ENCODE peak calls at places on chromosomes 5 and 9, in four cellular contexts. Z is HFFc6; V is mesothelial cell of epicardium; M is CD8-positive, alpha-beta T cell. L is an unnamed sample.

GRCh38 chr5:72624641-72625236 is 117.5 kb upstream of the ZNF366 start:
- DNase-seq in Z (peak; percentile 65), M (no peak), V (no peak), L (no peak)

GRCh38 chr5:66134407-66134843 is 9.7 kb upstream of the SREK1 start:
- DNase-seq in M (no peak), V (no peak), Z (no peak), L (no peak)

GRCh38 chr5:40570408-40571129 is 109.1 kb upstream of the PTGER4 start:
- DNase-seq in M (no peak), V (no peak), Z (peak; percentile 58), L (peak; percentile 34)

GRCh38 chr5:161421067-161421466 is 125.5 kb downstream of the GABRB2 start:
- DNase-seq in Z (no peak), M (no peak), V (no peak), L (no peak)

GRCh38 chr5:157481666-157482065 is 21.7 kb downstream of the NIPAL4 start:
- DNase-seq in Z (no peak), V (no peak), M (no peak), L (no peak)

GRCh38 chr9:87909310-87910041 is 8.3 kb upstream of the SPATA31C1 start:
- DNase-seq in M (no peak), V (no peak), Z (no peak), L (no peak)

GRCh38 chr5:140182803-140183367 is 7.9 kb downstream of the CYSTM1 start:
- DNase-seq in M (no peak), V (no peak), Z (no peak), L (no peak)

GRCh38 chr5:111755942-111756353 is 1.0 kb downstream of the NREP start:
- DNase-seq in Z (peak; percentile 32), M (no peak), V (no peak), L (no peak)

GRCh38 chr9:69279084-69279729 is 45.8 kb upstream of the ENTREP1 start:
- DNase-seq in M (no peak), V (no peak), Z (no peak), L (no peak)

GRCh38 chr5:2688586-2688985 is 62.9 kb downstream of the IRX2 start:
- DNase-seq in Z (no peak), V (no peak), M (no peak), L (no peak)

GRCh38 chr5:178404987-178405386 is 172.4 kb upstream of the PHYKPL start:
- DNase-seq in V (no peak), M (no peak), Z (no peak), L (no peak)

DNA sequence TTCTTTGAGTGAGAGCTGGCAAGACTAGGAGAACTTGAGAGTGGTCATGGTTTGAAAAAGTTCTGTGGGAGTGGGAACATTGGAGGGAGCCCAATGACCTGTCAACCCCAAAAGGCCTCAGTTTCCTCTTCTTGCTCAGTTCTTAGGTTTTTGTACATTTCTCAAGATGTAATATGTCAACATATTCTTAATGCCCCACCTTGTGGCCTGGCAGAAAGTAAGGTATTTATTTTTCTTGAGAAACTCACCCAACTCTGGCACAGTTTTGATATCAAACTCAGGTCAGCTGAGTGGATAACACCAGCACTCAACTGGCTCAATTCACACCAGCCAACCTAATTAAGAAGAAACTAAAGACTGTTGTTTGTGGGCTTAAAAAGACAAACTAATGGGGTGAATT is 123.0 kb upstream of the SLC27A6 start:
- DNase-seq in V (no peak), Z (no peak), M (no peak), L (no peak)
- TF ChIP-seq CTCF in V (no peak), Z (peak; percentile 36), M (no peak), L (no peak)

GRCh38 chr9:120612218-120612617 is 32.3 kb upstream of the CDK5RAP2 start:
- DNase-seq in V (no peak), Z (no peak), M (no peak), L (no peak)
- TF ChIP-seq CTCF in V (no peak), Z (peak; percentile 56), M (no peak), L (peak; percentile 27)

DNA sequence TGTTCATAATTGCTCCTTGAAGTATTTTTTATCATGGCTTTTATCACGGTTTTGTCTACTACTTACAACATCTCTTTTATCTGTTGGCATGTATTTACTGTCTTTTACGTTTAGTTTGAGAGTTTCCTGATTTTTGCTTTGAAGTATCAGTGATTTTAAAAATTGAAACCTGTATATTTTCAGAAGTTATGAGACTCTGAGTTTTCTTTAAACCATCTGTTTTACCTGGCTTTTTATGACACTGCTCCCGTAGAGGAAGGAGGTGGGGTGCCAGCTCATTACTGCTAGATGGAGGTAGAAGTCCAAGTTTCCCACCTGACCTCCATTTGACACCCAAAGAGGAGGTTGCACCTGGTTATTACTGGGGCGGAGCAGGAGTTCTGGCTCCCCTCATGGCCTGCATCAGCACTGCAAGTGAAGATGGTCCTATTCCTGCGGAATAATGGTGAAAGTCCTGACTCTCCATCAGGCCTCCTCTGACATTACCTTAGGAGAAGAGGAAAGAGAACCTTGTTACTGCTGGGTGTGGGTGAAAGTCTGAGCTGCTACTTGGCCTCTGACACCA is 10.0 kb upstream of the ZNF131 start:
- DNase-seq in Z (no peak), M (no peak), V (no peak), L (no peak)
- TF ChIP-seq CTCF in Z (peak; percentile 56), M (peak; percentile 19), V (peak; percentile 35), L (peak; percentile 45)

DNA sequence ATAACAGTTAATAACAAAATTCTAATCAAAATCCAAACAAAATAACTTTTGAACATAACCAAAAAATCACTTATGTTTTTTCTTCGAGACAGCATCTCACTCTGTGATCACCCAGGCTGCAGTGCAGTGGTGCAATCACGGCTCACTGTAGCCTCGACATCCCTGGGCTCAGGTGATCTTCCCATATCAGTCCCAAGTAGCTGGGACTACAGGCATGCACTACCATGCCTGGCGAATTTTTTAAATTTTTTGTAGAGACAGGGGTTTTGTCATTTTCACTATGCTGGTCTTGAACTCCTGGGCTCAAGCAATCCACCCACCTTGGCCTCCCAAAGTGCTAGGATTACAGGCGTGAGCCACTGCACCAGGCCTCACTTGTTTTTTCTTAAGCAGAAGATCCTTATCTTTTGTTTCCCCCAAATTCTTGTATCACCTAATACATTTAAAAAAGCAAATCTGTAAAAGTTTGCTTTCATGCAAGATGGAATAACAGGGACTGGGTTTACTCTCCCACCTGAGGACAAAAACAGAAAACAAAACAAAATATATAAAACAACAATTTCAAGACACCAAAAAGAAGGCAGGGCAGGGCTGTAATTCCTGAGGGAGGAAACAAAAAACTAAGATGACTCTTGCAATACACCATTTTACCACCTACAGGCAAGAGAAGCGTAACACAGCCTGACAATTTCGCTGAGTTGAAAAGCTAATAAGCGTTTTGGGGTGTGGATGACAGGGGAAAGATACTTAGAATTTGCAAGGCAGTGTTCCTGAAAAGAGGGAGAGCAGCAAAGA is 71.4 kb downstream of the RAPGEF6 start:
- DNase-seq in Z (no peak), M (no peak), V (no peak), L (no peak)
- TF ChIP-seq CTCF in Z (peak; percentile 16), M (no peak), V (no peak), L (no peak)

DNA sequence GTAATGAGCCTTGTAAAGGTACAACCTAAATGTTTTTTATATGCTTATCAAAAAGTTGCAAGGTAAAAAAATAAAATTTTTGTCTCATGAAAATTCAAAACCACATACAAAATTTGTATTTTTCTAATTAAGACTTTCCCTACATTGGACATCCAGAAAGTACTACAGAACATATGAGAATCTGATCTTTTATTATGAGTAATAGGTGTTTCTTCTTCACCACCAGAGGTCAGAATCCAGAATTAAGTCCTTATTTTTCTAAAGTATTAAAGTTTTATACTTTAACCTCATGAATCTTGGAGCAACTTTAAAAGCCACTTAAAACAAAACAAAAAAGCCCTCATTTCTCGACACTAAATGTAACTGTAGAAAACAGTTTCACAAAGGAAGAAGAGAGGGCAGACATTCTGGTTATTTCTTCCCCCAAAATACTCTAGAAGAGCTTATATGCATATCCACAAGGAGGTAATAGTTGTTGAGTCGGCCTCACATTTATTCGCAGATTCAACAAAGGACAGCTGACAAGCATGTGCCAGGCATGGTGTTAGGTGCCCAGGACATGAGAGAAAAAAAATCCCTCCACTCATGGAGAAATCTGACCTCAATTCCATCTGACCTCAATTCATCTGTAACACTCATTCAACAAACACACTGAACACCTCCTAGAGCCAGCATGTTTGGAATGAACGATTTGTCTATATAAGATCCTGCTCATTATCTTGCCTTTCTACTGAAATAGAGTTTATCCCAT is 69.2 kb downstream of the MLLT3 start:
- DNase-seq in Z (no peak), V (no peak), M (no peak), L (no peak)
- TF ChIP-seq CTCF in Z (peak; percentile 78), V (peak; percentile 21), M (peak; percentile 27), L (peak; percentile 27)

DNA sequence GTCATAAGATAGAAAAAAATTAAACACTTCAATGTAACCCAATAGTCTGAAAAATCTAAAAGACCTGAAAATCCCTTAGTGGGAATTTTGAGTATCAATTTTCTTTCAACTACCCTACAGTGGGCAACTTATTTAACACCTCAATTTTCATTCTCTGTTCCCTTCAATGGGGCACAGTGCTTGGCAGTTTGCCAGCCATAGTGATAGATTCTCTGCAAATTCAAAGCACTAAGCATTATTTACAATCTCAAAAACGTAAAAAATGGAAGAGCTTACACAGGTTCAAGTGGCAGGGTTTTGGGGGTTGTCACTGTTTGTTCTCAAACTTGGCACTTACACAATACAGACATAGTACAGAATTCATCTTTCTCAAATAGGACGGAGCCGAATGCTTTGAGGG is 515.1 kb downstream of the EFNA5 start:
- DNase-seq in M (no peak), V (no peak), Z (no peak), L (no peak)
- TF ChIP-seq CTCF in M (no peak), V (no peak), Z (no peak), L (no peak)

DNA sequence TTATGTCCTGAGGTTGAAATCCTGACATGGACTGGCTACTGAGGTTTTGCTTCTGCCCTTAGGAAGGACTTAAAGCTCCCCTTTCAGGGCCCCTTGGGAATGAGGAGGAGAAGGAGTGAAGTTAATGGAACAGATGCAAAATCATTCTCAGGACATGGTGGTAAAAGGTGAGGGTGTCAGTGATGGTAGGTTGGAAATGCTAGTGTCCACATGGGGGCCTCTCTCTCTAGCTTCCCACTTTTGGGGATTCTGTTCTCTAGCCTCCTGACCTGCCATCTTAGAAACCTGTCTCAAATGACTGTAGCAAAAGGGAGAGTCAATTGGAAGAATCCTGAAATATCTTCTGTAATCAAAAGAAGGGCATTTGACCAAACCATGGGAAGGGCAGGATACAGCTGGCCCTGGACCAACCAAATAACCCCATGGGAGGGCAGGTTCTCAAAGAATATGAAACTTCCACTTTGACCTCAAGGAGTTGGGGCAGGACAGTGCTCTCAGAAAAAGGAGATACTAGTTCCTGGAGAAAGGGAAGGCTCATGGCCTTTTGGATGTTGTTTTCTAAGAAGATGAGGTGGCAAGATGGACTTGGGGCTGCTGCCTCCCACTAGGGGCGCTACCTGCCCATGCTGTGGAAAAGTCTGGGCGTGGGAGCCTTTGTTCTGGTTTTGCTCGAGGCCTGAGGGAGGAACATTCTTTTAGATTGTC is 21.2 kb upstream of the MLANA start:
- DNase-seq in V (no peak), M (no peak), Z (no peak), L (no peak)
- TF ChIP-seq CTCF in V (peak; percentile 25), M (no peak), Z (peak; percentile 75), L (peak; percentile 36)